ENCODE peak calls at places on chromosomes 16 and 17, in four cellular contexts. V is IMR-90; Q is mammary epithelial cell; N is CD4-positive, alpha-beta T cell. E is an unnamed sample.

GRCh38 chr17:38809828-38810227 is 10.5 kb upstream of the PIP4K2B start:
- DNase-seq in V (no peak), Q (no peak), N (no peak), E (no peak)

GRCh38 chr17:17151962-17152361 is 54.2 kb downstream of the PLD6 start:
- DNase-seq in V (peak), Q (peak), N (no peak), E (peak)

GRCh38 chr17:54967621-54968258 is 714 bp downstream of the COX11 start:
- DNase-seq in V (peak), Q (peak), N (no peak), E (no peak)

GRCh38 chr16:10871157-10871991 is 5.6 kb upstream of the CIITA start:
- DNase-seq in V (peak), Q (peak), N (no peak), E (no peak)

GRCh38 chr17:16215965-16216316 is 607 bp upstream of the NCOR1 start:
- DNase-seq in V (no peak), Q (no peak), N (no peak), E (no peak)

GRCh38 chr16:68355447-68356248 is 44.8 kb downstream of the PRMT7 start:
- DNase-seq in V (no peak), Q (no peak), N (no peak), E (no peak)

GRCh38 chr17:17922198-17922901 is 49.9 kb downstream of the TOM1L2 start:
- DNase-seq in V (no peak), Q (no peak), N (no peak), E (no peak)

GRCh38 chr16:31202402-31203385 is at the start of gene PYCARD:
- DNase-seq in V (peak), Q (peak), N (no peak), E (no peak)

GRCh38 chr16:28280881-28281836 is 11.2 kb upstream of the SBK1 start:
- DNase-seq in V (no peak), Q (no peak), N (no peak), E (no peak)

GRCh38 chr17:33515974-33516373 is 222.9 kb upstream of the ASIC2 start:
- DNase-seq in V (no peak), Q (no peak), N (no peak), E (no peak)

GRCh38 chr16:14961405-14962186 is 13.2 kb upstream of the PDXDC1 start:
- DNase-seq in V (no peak), Q (no peak), N (no peak), E (no peak)

GRCh38 chr17:49242813-49243212 is 12.2 kb upstream of the PHOSPHO1 start:
- DNase-seq in V (no peak), Q (no peak), N (no peak), E (no peak)

GRCh38 chr17:48328457-48328856 is 101.6 kb downstream of the SKAP1 start:
- DNase-seq in V (no peak), Q (no peak), N (no peak), E (no peak)

GRCh38 chr16:13568803-13569202 is 351.2 kb upstream of the ERCC4 start:
- DNase-seq in V (no peak), Q (no peak), N (no peak), E (no peak)

GRCh38 chr16:2529961-2530628 is 1.1 kb downstream of the CEMP1 start:
- DNase-seq in V (no peak), Q (no peak), N (no peak), E (no peak)

GRCh38 chr17:16880121-16880842 is 91.6 kb downstream of the TNFRSF13B start:
- DNase-seq in V (no peak), Q (no peak), N (no peak), E (no peak)

GRCh38 chr17:78961571-78961970 is 18.2 kb downstream of the LGALS3BP start:
- DNase-seq in V (no peak), Q (no peak), N (no peak), E (no peak)
- TF ChIP-seq CTCF in V (no peak), Q (no peak), N (no peak), E (no peak)

GRCh38 chr17:35242158-35242804 is 591 bp upstream of the SLFN5 start:
- DNase-seq in V (peak), Q (peak), N (peak), E (peak)
- TF ChIP-seq CTCF in V (no peak), Q (peak), N (peak), E (no peak)

DNA sequence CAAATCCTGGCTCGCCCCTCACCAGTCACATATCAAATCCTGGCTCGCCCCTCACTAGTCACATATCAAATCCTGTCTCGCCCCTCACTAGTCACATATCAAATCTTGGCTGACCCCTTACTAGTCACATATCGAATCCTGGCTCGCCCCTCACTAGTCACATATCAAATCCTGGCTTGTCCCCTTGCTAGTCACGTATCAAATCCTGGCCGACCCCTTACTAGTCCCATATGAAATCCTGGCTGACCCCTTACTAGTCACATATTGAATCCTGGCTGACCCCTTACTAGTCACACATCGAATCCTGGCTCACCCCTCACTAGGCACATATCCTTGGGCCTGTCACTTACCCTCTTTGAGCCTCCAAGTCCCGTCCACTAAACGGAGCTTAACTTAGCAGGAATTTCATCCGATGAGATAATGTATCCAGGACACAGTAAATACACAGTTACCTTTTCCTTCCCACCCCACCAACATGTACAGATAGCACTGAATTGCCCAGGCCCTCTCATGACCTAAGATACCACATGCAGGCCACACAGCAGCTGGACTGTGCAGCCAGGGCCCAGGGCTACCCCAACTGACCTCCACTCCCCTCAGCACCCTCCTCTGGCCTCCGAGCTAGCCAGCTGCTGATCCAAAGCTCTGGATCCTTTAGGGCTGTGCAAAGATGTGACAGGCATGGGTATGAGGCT is 157.8 kb upstream of the RPH3AL start:
- DNase-seq in V (peak), Q (no peak), N (no peak), E (no peak)
- TF ChIP-seq CTCF in V (no peak), Q (no peak), N (no peak), E (no peak)

GRCh38 chr17:81406117-81406953 is 11.1 kb downstream of the BAHCC1 start:
- DNase-seq in V (no peak), Q (no peak), N (no peak), E (no peak)

GRCh38 chr17:81411305-81411704 is 16.0 kb downstream of the BAHCC1 start:
- DNase-seq in V (no peak), Q (no peak), N (no peak), E (no peak)

GRCh38 chr17:81408049-81408448 is 12.8 kb downstream of the BAHCC1 start:
- DNase-seq in V (no peak), Q (no peak), N (no peak), E (no peak)

GRCh38 chr17:81410852-81411251 is 15.6 kb downstream of the BAHCC1 start:
- DNase-seq in V (no peak), Q (no peak), N (no peak), E (no peak)

DNA sequence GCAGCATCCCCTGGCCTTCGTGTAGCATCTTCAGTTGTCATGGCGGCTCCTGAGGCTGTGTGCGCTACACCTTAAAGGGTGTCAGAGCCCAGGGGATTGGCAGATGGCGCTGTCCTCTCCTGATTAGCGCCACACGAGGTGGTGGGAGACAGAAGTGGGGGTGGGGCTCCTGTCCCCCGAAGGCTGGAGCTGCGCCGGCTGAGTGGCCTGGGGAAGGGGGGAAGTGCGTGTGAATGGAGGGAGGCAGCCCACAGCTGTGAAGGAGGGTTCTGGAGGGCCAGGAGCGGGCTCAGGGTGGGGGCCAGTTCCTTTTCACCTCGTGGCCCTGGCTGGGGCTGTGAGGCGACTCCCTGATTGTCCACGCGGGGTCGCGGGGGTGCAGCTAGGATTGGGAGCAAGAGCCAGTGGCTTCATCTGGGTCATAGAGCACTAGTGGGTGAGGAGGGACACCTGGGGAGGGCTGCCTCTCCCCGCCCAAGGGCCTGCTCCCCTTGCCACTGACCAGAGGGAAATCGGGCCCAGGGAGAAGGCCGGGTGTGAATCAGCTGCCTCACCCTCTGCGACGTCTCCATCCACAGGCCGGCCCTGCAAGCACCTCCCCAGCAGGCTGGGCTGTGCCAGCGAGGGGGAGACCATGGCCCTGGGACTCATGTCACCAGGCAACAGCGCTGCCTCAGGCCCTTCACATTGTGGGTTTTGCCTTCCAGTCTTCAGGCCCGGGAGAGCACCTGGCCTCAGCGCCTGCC is 14.1 kb downstream of the BAHCC1 start:
- DNase-seq in V (no peak), Q (no peak), N (no peak), E (no peak)
- TF ChIP-seq CTCF in V (no peak), Q (no peak), N (no peak), E (no peak)

GRCh38 chr17:44008205-44008909 is 3.9 kb downstream of the NAGS start:
- DNase-seq in V (no peak), Q (no peak), N (no peak), E (no peak)

GRCh38 chr17:44005865-44006580 is 1.6 kb downstream of the NAGS start:
- DNase-seq in V (no peak), Q (peak), N (no peak), E (no peak)

GRCh38 chr17:44006581-44007345 is 2.3 kb downstream of the NAGS start:
- DNase-seq in V (peak), Q (peak), N (peak), E (peak)

GRCh38 chr17:44005527-44005864 is 1.1 kb downstream of the NAGS start:
- DNase-seq in V (no peak), Q (no peak), N (no peak), E (no peak)

DNA sequence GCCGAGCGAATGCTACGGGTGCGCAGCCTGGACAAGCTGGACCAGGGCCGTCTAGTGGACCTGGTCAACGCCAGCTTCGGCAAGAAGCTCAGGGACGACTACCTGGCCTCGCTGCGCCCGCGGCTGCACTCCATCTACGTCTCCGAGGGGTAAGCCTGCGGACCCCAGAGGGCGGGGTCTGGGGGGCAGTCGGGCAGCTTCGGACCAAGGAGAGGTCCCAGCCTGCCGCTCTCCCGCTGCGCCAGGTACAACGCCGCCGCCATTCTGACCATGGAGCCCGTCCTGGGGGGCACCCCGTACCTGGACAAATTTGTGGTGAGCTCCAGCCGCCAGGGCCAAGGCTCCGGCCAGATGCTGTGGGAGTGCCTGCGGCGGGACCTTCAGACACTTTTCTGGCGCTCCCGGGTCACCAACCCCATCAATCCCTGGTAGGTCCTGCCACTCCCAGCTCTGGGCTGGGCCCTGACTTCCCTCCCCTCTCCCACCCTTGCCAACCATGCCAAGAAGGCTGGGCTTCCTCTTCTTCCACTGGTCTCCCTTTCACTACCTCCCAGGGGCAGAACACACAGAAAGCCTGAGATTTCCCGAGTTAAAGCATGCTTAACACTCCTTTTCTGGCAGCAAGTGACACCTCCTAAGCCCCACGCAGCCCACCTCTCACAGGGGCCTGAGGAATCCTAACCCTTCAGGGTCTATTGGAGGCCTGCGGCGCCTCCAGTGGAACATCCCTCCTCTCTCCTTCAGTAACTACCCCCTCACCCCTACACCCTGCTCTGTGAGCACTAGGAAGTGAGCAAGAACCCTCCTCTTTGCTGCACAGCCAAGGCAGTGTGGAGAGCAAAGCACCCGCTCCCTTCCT is 3.2 kb downstream of the NAGS start:
- DNase-seq in V (no peak), Q (peak), N (no peak), E (no peak)
- TF ChIP-seq CTCF in V (no peak), Q (no peak), N (no peak), E (no peak)

GRCh38 chr17:12403881-12404398 is 261.8 kb upstream of the MYOCD start:
- DNase-seq in V (no peak), Q (no peak), N (no peak), E (no peak)
- TF ChIP-seq CTCF in V (no peak), Q (no peak), N (no peak), E (no peak)

GRCh38 chr16:56314244-56314850 is 111.0 kb downstream of the AMFR start:
- DNase-seq in V (no peak), Q (no peak), N (no peak), E (no peak)

GRCh38 chr16:56312556-56312955 is 112.8 kb downstream of the AMFR start:
- DNase-seq in V (no peak), Q (no peak), N (no peak), E (no peak)

GRCh38 chr16:56312028-56312300 is 113.4 kb downstream of the AMFR start:
- DNase-seq in V (no peak), Q (no peak), N (no peak), E (no peak)

GRCh38 chr16:56310685-56311084 is 114.7 kb downstream of the AMFR start:
- DNase-seq in V (no peak), Q (no peak), N (no peak), E (no peak)

GRCh38 chr16:56311208-56312027 is 113.9 kb downstream of the AMFR start:
- DNase-seq in V (no peak), Q (no peak), N (no peak), E (no peak)
- TF ChIP-seq CTCF in V (no peak), Q (no peak), N (no peak), E (no peak)

GRCh38 chr17:50549256-50549941 is 2.4 kb downstream of the SPATA20 start:
- DNase-seq in V (no peak), Q (no peak), N (no peak), E (no peak)

GRCh38 chr17:50551884-50552283 is 4.9 kb downstream of the SPATA20 start:
- DNase-seq in V (no peak), Q (no peak), N (no peak), E (no peak)

GRCh38 chr17:50551433-50551815 is 4.5 kb downstream of the SPATA20 start:
- DNase-seq in V (no peak), Q (no peak), N (no peak), E (no peak)

GRCh38 chr17:50549969-50550368 is 3.0 kb downstream of the SPATA20 start:
- DNase-seq in V (no peak), Q (no peak), N (no peak), E (no peak)

DNA sequence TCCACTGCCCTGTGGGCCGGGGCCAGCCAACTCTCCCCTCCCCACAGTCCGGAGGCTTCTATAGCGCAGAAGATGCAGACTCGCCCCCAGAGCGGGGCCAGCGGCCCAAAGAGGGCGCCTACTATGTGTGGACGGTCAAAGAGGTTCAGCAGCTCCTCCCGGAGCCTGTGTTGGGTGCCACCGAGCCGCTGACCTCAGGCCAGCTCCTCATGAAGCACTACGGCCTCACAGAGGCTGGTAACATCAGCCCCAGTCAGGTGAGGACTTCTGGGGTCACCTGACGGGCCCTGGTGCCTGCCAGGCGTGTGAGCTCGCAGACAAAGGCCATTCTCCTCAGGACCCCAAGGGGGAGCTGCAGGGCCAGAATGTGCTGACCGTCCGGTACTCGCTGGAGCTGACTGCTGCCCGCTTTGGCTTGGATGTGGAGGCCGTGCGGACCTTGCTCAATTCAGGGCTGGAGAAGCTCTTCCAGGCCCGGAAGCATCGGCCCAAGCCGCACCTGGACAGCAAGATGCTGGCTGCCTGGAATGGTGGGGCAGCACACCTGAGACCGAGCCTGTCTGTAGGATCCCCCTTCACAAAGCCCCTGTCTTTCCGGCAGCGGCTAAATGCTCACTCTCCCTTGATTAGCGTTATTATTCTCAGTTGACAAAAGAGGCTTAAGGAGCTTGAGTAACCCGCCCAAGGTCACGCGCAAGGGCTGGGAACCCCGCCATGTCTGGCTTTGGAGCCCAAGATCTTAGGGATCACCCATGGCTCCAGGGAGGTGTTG is 3.9 kb downstream of the SPATA20 start:
- DNase-seq in V (peak), Q (no peak), N (no peak), E (peak)
- TF ChIP-seq CTCF in V (peak), Q (peak), N (no peak), E (no peak)